ENCODE peak calls at places on chromosomes 2 and 18, in ten cellular contexts. A is lower lobe of right lung; J is suprapubic skin; P is sigmoid colon; W is CD8-positive, alpha-beta T cell; Y is NB4; I is CD4-positive, alpha-beta T cell; Q is tibial artery; R is upper lobe of right lung; N is mesothelial cell of epicardium. O is an unnamed sample.

GRCh38 chr2:110674620-110675555 is 3.0 kb downstream of the BUB1 start:
- DNase-seq in N (no peak), P (no peak), J (no peak), Q (no peak), I (no peak), Y (peak), W (peak), A (peak), R (no peak), O (peak)

GRCh38 chr2:28062867-28063266 is 172.3 kb downstream of the BABAM2 start:
- DNase-seq in Q (no peak), A (no peak), R (no peak), P (no peak), I (no peak), J (no peak), Y (no peak), N (no peak), W (no peak), O (no peak)

GRCh38 chr18:45755936-45756335 is 32.0 kb downstream of the SLC14A1 start:
- DNase-seq in Q (peak), J (no peak), R (no peak), Y (no peak), W (no peak), A (no peak), I (no peak), P (no peak), N (no peak), O (no peak)

GRCh38 chr2:27828305-27828704 is 56.8 kb downstream of the MRPL33 start:
- DNase-seq in N (no peak), A (no peak), I (no peak), R (no peak), W (no peak), J (no peak), P (no peak), Q (no peak), Y (no peak), O (no peak)

GRCh38 chr2:239312741-239313246 is 88.0 kb downstream of the HDAC4 start:
- DNase-seq in W (no peak), Q (peak), A (peak), P (peak), I (peak), J (peak), R (no peak), Y (no peak), N (peak), O (no peak)

GRCh38 chr2:120669121-120669952 is 66.3 kb upstream of the GLI2 start:
- DNase-seq in I (no peak), Q (no peak), N (no peak), W (no peak), P (peak), R (no peak), J (peak), Y (peak), A (peak), O (no peak)

GRCh38 chr2:177535968-177536514 is 143.5 kb downstream of the AGPS start:
- DNase-seq in N (no peak), Q (no peak), W (no peak), J (no peak), Y (no peak), P (no peak), I (no peak), R (no peak), A (no peak), O (no peak)

GRCh38 chr2:205527801-205528200 is 154.5 kb upstream of the NRP2 start:
- DNase-seq in I (no peak), R (no peak), N (no peak), J (no peak), W (no peak), Q (no peak), A (no peak), P (no peak), Y (no peak), O (no peak)

GRCh38 chr2:163552758-163553157 is 183.1 kb downstream of the FIGN start:
- DNase-seq in J (no peak), A (no peak), I (no peak), R (no peak), N (no peak), Y (no peak), W (no peak), P (no peak), Q (no peak), O (no peak)
- TF ChIP-seq CTCF in J (no peak), A (no peak), I (no peak), R (no peak), N (no peak), Y (no peak), W (no peak), P (no peak), Q (no peak), O (no peak)

GRCh38 chr18:52422985-52423601 is 83.1 kb downstream of the DCC start:
- DNase-seq in I (no peak), A (no peak), J (no peak), Q (no peak), N (no peak), P (no peak), W (no peak), R (no peak), Y (peak), O (no peak)
- TF ChIP-seq CTCF in I (no peak), A (no peak), J (no peak), Q (no peak), N (no peak), P (no peak), W (no peak), R (no peak), Y (peak), O (no peak)

DNA sequence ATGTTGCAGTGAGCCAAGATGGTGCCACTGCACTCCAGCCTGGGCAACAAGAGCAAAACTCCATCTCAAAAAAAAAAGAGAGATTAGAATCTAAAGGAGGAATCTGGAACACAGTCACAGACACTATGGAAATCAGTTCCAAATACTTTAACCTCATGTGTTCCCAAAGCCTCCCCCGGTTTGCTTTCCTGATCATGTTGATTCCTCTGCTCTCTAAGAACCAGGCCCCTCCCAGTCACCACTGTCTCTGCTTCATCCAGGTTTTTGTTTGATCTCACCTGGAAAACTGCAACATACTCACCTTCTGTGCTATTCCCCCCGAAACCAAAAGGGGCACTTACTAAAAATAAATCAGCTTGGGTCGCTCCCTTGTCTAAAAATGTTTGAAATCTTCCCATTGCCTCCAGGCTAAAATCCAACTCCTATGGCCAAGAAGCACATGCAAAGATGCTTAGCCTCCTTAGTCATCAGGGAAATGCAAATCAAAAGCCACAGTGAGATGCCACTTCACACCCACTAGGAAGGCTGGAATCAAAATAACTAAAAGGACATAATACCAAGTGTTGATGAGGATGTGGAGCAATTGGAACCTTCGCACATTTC is 6.2 kb upstream of the NEU2 start:
- DNase-seq in N (no peak), J (no peak), I (no peak), W (no peak), R (no peak), P (no peak), Q (no peak), A (no peak), Y (no peak), O (no peak)
- TF ChIP-seq CTCF in N (no peak), J (no peak), I (no peak), W (no peak), R (no peak), P (no peak), Q (no peak), A (no peak), Y (no peak), O (no peak)

GRCh38 chr2:128681351-128681906 is 362.8 kb upstream of the HS6ST1 start:
- DNase-seq in N (no peak), R (no peak), Y (no peak), J (no peak), I (no peak), P (no peak), Q (no peak), W (no peak), A (no peak), O (no peak)
- TF ChIP-seq CTCF in N (no peak), R (no peak), Y (peak), J (no peak), I (no peak), P (no peak), Q (no peak), W (no peak), A (no peak), O (no peak)

DNA sequence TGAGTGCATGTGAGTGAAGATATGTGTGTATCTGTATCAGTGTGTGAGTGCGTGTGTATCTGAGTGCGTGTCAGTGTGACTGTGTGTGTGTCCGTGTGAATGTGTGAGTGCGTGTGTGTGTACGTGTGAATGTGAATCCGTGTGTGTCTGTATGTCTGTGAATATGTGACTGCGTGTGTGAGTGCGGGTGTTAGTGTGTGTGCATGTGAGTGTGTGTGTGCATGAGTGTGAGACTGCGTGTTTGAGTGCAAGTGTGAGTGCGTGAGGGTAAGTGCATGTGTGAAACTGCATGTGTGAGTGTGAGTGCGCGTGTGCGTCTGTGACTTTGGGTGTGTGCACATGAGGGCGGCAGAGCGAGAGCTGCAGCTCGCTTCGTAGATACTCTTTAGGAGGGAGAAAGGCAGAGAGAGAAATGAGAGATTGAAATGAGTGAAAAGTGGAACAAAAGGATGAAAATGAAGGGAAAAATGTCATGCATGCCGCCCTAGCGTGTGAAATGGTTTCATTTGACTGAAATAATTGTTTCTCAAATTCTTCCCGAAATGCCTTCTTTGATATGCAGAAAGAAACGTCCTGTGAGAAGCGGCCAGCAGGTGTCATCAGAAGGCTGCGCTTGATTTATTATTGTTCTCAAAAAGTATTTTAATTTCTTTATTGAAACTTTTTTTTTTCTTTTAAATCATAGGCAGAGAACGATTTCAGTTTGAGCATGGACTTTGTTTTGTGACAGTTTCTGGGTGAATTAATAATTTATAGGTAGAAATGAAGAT is 25.6 kb downstream of the ZNF407 start:
- DNase-seq in J (no peak), N (no peak), P (no peak), W (peak), Q (no peak), A (no peak), I (peak), R (no peak), Y (peak), O (no peak)
- TF ChIP-seq CTCF in J (no peak), N (no peak), P (peak), W (peak), Q (peak), A (peak), I (peak), R (peak), Y (peak), O (peak)

GRCh38 chr2:79741044-79741443 is 228.2 kb downstream of the CTNNA2 start:
- DNase-seq in Y (no peak), Q (no peak), J (no peak), N (no peak), A (no peak), W (no peak), R (no peak), I (no peak), P (no peak), O (no peak)
- TF ChIP-seq CTCF in Y (no peak), Q (no peak), J (no peak), N (no peak), A (no peak), W (no peak), R (no peak), I (no peak), P (no peak), O (no peak)

O was measured in CD14-positive monocyte.